ENCODE peak calls at places on chromosomes 4 and X, in six cellular contexts. J is T follicular helper cell; K is adipocyte; U is CD8-positive, alpha-beta memory T cell; I is NCI-H1417; S is EL. E is an unnamed sample.

GRCh38 chr4:186023975-186024374 is 45.0 kb upstream of the TLR3 start:
- DNase-seq in U (no peak), S (no peak), K (no peak), J (no peak), I (no peak), E (no peak)

GRCh38 chrX:70087857-70088256 is 25.6 kb downstream of the OTUD6A start:
- DNase-seq in K (peak; percentile 58), S (peak; percentile 18), U (no peak), I (peak; percentile 19), J (no peak), E (no peak)

GRCh38 chr4:156976147-156976546 is 4.5 kb upstream of the PDGFC start:
- DNase-seq in U (no peak), K (peak; percentile 79), I (no peak), S (peak; percentile 88), J (no peak), E (no peak)

GRCh38 chr4:99564921-99565320 is 1.1 kb upstream of the TRMT10A start:
- DNase-seq in U (no peak), J (no peak), S (no peak), I (no peak), K (no peak), E (no peak)

GRCh38 chr4:47270226-47270888 is 193.1 kb downstream of the COMMD8 start:
- DNase-seq in I (peak; percentile 56), U (no peak), K (peak; percentile 7), J (no peak), S (no peak), E (no peak)

GRCh38 chrX:87528487-87528886 is 10.9 kb downstream of the KLHL4 start:
- DNase-seq in J (no peak), S (no peak), U (no peak), I (no peak), K (no peak), E (no peak)

GRCh38 chr4:187192266-187192665 is 468.6 kb upstream of the FAT1 start:
- DNase-seq in U (no peak), I (no peak), S (no peak), K (no peak), J (no peak), E (no peak)

GRCh38 chr4:55524844-55525571 is 21.7 kb downstream of the CLOCK start:
- DNase-seq in I (no peak), J (no peak), S (no peak), K (peak; percentile 68), U (no peak), E (no peak)

GRCh38 chrX:112654871-112655270 is 24.9 kb downstream of the LHFPL1 start:
- DNase-seq in K (peak; percentile 61), S (no peak), I (no peak), U (no peak), J (no peak), E (no peak)

GRCh38 chr4:66855956-66856355 is 689.3 kb downstream of the CENPC start:
- DNase-seq in K (peak; percentile 41), U (no peak), S (peak; percentile 50), I (no peak), J (no peak), E (no peak)

GRCh38 chr4:124529131-124529530 is 183.4 kb downstream of the ANKRD50 start:
- DNase-seq in J (no peak), K (peak; percentile 73), S (no peak), I (no peak), U (no peak), E (no peak)

GRCh38 chrX:151987108-151987507 is 12.6 kb upstream of the GABRE start:
- DNase-seq in U (no peak), S (no peak), I (no peak), K (no peak), J (no peak), E (no peak)

GRCh38 chr4:157014621-157015591 is 43.3 kb upstream of the PDGFC start:
- DNase-seq in J (no peak), U (no peak), I (no peak), K (peak; percentile 79), S (peak; percentile 84), E (no peak)

GRCh38 chrX:121256653-121257052 is 209.2 kb downstream of the GLUD2 start:
- DNase-seq in S (peak; percentile 10), U (no peak), K (peak; percentile 3), I (no peak), J (no peak), E (no peak)

GRCh38 chrX:36401774-36402173 is 482.2 kb downstream of the CFAP47 start:
- DNase-seq in I (no peak), K (no peak), J (no peak), U (no peak), S (no peak), E (no peak)

GRCh38 chrX:79482686-79483085 is 115.6 kb upstream of the ITM2A start:
- DNase-seq in K (no peak), U (no peak), J (no peak), S (no peak), I (no peak), E (no peak)

GRCh38 chr4:41349021-41349420 is 92.3 kb downstream of the UCHL1 start:
- DNase-seq in I (no peak), J (no peak), U (no peak), S (peak; percentile 13), K (no peak), E (no peak)

GRCh38 chrX:107537815-107538214 is 88.4 kb downstream of the FRMPD3 start:
- DNase-seq in U (no peak), J (peak; percentile 3), S (peak; percentile 52), K (peak; percentile 58), I (peak; percentile 4), E (no peak)

GRCh38 chr4:161642708-161643107 is 521.1 kb downstream of the FSTL5 start:
- DNase-seq in U (no peak), I (peak; percentile 17), K (peak; percentile 50), S (no peak), J (no peak), E (no peak)

GRCh38 chrX:153746359-153746758 is 17.7 kb upstream of the PLXNB3 start:
- DNase-seq in K (no peak), J (no peak), I (no peak), U (no peak), S (no peak), E (no peak)

GRCh38 chr4:159003420-159004253 is 99.2 kb upstream of the RAPGEF2 start:
- DNase-seq in S (no peak), K (no peak), U (no peak), I (peak; percentile 64), J (no peak), E (no peak)

GRCh38 chr4:137905930-137906329 is 336.2 kb downstream of the SLC7A11 start:
- DNase-seq in K (peak; percentile 36), S (peak; percentile 13), U (no peak), I (no peak), J (no peak), E (no peak)

GRCh38 chrX:65702956-65703355 is 35.5 kb downstream of the MSN start:
- DNase-seq in I (no peak), J (no peak), U (no peak), S (no peak), K (no peak), E (no peak)

GRCh38 chr4:58611012-58611411 is 1500.8 kb upstream of the IGFBP7 start:
- DNase-seq in S (no peak), J (no peak), I (no peak), K (no peak), U (no peak), E (no peak)

GRCh38 chrX:30577362-30577961 is at the start of gene TASL:
- DNase-seq in U (no peak), J (no peak), K (no peak), I (no peak), S (no peak), E (no peak)

GRCh38 chr4:79248610-79249009 is 77.3 kb downstream of the NAA11 start:
- DNase-seq in U (no peak), J (no peak), I (no peak), S (no peak), K (no peak), E (no peak)

E was measured in RWPE2.